ENCODE peak calls at places on chromosome 4, in eight cellular contexts. F, K, M, G, C, W, Y and S are unnamed samples.

GRCh38 chr4:80062527-80062926 is 10.5 kb downstream of the ANTXR2 start:
- DNase-seq in F (no peak), K (no peak), M (no peak), G (no peak), C (peak), W (no peak), Y (no peak), S (no peak)

GRCh38 chr4:26782168-26782829 is 78.3 kb upstream of the STIM2 start:
- DNase-seq in F (no peak), K (no peak), M (no peak), G (no peak), C (no peak), W (peak), Y (no peak), S (peak)

GRCh38 chr4:185256444-185256843 is 47.0 kb downstream of the SNX25 start:
- DNase-seq in F (peak), K (peak), M (no peak), G (no peak), C (peak), W (peak), Y (no peak), S (peak)

GRCh38 chr4:70739496-70740337 is 18.0 kb downstream of the RUFY3 start:
- DNase-seq in F (no peak), K (no peak), M (no peak), G (no peak), C (no peak), W (peak), Y (no peak), S (peak)

GRCh38 chr4:169621754-169622481 is 1.5 kb downstream of the CLCN3 start:
- DNase-seq in F (peak), K (peak), M (no peak), G (no peak), C (peak), W (peak), Y (no peak), S (peak)

GRCh38 chr4:8618421-8618820 is 25.9 kb downstream of the CPZ start:
- DNase-seq in F (no peak), K (no peak), M (no peak), G (no peak), C (no peak), W (no peak), Y (peak), S (no peak)

GRCh38 chr4:102627831-102628523 is 126.8 kb downstream of the NFKB1 start:
- DNase-seq in F (peak), K (peak), M (peak), G (no peak), C (peak), W (peak), Y (no peak), S (no peak)

GRCh38 chr4:168710353-168710946 is 213.6 kb downstream of the PALLD start:
- DNase-seq in F (peak), K (peak), M (peak), G (peak), C (peak), W (peak), Y (no peak), S (peak)

GRCh38 chr4:2281575-2282343 is 19.9 kb upstream of the MXD4 start:
- DNase-seq in F (no peak), K (no peak), M (no peak), G (no peak), C (peak), W (no peak), Y (peak), S (no peak)
- H3K4me3 ChIP-seq in F (no peak), K (no peak), M (no peak), G (no peak), C (no peak), W (no peak), Y (no peak), S (no peak)

GRCh38 chr4:3489451-3489962 is 26.4 kb downstream of the DOK7 start:
- DNase-seq in F (no peak), K (no peak), M (no peak), G (no peak), C (peak), W (no peak), Y (no peak), S (no peak)
- TF ChIP-seq CTCF in F (no peak), K (no peak), M (no peak), G (no peak), C (no peak), W (no peak), Y (no peak), S (no peak)

GRCh38 chr4:48193921-48194320 is 59.9 kb upstream of the TXK start:
- DNase-seq in F (no peak), K (no peak), M (no peak), G (no peak), C (no peak), W (no peak), Y (no peak), S (no peak)

GRCh38 chr4:48194986-48195773 is 61.1 kb upstream of the TXK start:
- DNase-seq in F (no peak), K (peak), M (peak), G (no peak), C (no peak), W (peak), Y (no peak), S (peak)

GRCh38 chr4:48196758-48197504 is 62.9 kb upstream of the TXK start:
- DNase-seq in F (no peak), K (no peak), M (no peak), G (no peak), C (no peak), W (no peak), Y (no peak), S (no peak)

GRCh38 chr4:48197643-48198237 is 63.7 kb upstream of the TXK start:
- DNase-seq in F (no peak), K (no peak), M (no peak), G (no peak), C (no peak), W (no peak), Y (no peak), S (no peak)

DNA sequence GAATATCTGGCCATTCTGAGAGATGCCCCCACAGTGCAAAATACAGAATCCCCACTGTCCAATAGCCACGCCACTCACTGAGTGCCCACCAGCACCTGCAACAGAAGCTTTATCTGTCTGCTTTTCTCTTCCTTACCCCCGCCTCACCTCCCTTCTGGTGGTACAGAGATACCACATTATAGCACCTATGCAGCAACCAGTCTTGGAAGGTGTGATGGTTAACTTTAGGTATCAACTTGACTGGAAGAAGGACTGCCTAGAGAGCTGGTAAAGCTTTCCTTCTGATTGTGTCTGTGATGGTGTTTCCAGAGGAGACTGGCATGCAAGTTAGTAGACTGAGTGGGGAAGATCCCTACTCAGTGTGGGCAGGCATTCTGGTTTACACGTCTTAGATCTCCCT is 61.8 kb upstream of the TXK start:
- DNase-seq in F (no peak), K (no peak), M (no peak), G (no peak), C (no peak), W (no peak), Y (no peak), S (no peak)
- H3K4me3 ChIP-seq in F (no peak), K (no peak), M (no peak), G (no peak), C (no peak), W (no peak), Y (no peak), S (no peak)

DNA sequence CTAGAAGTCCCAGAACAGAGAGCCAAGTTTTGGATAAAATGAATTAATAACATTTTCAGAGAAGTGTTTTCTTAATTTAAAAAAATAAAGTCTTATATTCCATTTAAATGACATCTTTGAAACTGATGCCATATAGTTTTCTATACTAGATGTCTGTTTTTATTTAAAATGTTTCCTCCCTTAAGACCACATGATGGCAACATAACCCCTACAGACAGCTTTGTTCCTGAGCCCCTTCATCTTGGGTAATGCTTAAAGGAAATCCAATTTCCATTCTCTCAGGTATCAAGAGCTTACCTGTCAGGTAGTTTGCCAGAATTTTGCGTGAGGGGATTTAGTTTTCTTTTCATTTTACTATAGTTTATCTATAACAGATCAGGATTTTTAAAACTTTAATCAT is 181.4 kb upstream of the UGT8 start:
- DNase-seq in F (no peak), K (peak), M (no peak), G (no peak), C (no peak), W (peak), Y (no peak), S (no peak)
- TF ChIP-seq CTCF in F (peak), K (no peak), M (no peak), G (no peak), C (no peak), W (no peak), Y (no peak), S (no peak)

DNA sequence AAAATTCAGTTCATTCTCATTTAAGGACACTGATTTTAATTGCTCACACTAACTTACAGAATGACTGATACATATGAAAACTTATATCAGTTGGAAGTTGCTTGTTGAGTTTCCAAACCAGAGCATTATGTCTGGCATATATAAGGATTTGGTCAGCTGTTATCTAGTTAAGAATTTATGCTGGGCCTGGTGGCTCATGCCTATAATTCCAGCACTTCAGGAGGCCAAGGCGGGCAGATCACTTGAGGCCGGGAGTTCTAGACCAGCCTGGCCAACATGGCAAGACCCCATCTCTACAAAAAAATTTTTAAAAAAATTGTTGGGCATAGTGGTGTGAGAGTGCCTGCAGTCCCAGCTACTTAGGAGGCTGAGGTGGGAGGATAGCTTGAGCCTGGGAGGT is 73.1 kb downstream of the SPRY1 start:
- DNase-seq in F (no peak), K (no peak), M (no peak), G (no peak), C (no peak), W (no peak), Y (no peak), S (no peak)
- H3K4me3 ChIP-seq in F (no peak), K (no peak), M (no peak), G (no peak), C (no peak), W (no peak), Y (no peak), S (no peak)

GRCh38 chr4:182809417-182810102 is 107.6 kb downstream of the DCTD start:
- DNase-seq in F (peak), K (peak), M (no peak), G (no peak), C (no peak), W (peak), Y (no peak), S (no peak)
- TF ChIP-seq CTCF in F (peak), K (no peak), M (peak), G (no peak), C (no peak), W (peak), Y (no peak), S (peak)

GRCh38 chr4:39032218-39033085 is at the start of gene TMEM156:
- DNase-seq in F (peak), K (peak), M (no peak), G (no peak), C (peak), W (peak), Y (no peak), S (peak)

GRCh38 chr4:39025552-39026085 is 6.6 kb downstream of the TMEM156 start:
- DNase-seq in F (peak), K (no peak), M (no peak), G (no peak), C (peak), W (peak), Y (no peak), S (peak)

GRCh38 chr4:39029752-39030694 is 2.2 kb downstream of the TMEM156 start:
- DNase-seq in F (no peak), K (no peak), M (no peak), G (no peak), C (no peak), W (peak), Y (no peak), S (no peak)

GRCh38 chr4:39026096-39026495 is 6.1 kb downstream of the TMEM156 start:
- DNase-seq in F (no peak), K (no peak), M (no peak), G (no peak), C (no peak), W (no peak), Y (no peak), S (no peak)

DNA sequence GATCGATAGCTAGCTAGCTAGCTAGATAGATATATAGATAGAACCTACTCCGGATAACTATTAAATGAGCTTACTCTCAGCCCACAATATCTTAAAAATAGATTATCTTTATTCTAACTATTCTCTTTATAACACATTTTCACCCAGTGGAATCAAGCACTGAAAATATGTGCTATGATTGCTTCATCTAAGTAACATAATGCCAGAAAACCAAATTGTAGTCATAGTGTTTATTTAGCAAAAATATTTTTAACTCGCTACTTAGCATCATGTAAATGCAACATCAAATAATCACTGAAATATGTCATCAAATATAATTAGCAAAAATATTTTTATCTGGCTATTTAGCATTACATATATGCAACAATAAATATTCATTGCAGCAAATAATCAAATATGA is 1.5 kb downstream of the TMEM156 start:
- DNase-seq in F (no peak), K (no peak), M (no peak), G (no peak), C (peak), W (peak), Y (no peak), S (no peak)
- H3K4me3 ChIP-seq in F (peak), K (no peak), M (no peak), G (no peak), C (peak), W (peak), Y (no peak), S (peak)

GRCh38 chr4:186472948-186473347 is 82.4 kb downstream of the MTNR1A start:
- DNase-seq in F (no peak), K (peak), M (no peak), G (no peak), C (peak), W (peak), Y (no peak), S (peak)
- TF ChIP-seq CTCF in F (peak), K (peak), M (peak), G (peak), C (peak), W (peak), Y (peak), S (peak)

GRCh38 chr4:123444298-123444731 is 47.7 kb downstream of the SPRY1 start:
- DNase-seq in F (peak), K (no peak), M (no peak), G (no peak), C (peak), W (peak), Y (no peak), S (peak)

GRCh38 chr4:123438031-123438430 is 41.4 kb downstream of the SPRY1 start:
- DNase-seq in F (no peak), K (peak), M (no peak), G (peak), C (peak), W (no peak), Y (no peak), S (no peak)

GRCh38 chr4:123446791-123447474 is 50.3 kb downstream of the SPRY1 start:
- DNase-seq in F (no peak), K (no peak), M (no peak), G (no peak), C (no peak), W (no peak), Y (no peak), S (no peak)

GRCh38 chr4:123449362-123449761 is 52.8 kb downstream of the SPRY1 start:
- DNase-seq in F (no peak), K (no peak), M (no peak), G (no peak), C (peak), W (peak), Y (no peak), S (no peak)

GRCh38 chr4:123443401-123444297 is 47.1 kb downstream of the SPRY1 start:
- DNase-seq in F (no peak), K (no peak), M (no peak), G (no peak), C (peak), W (peak), Y (no peak), S (no peak)
- H3K4me3 ChIP-seq in F (no peak), K (no peak), M (no peak), G (no peak), C (no peak), W (no peak), Y (no peak), S (no peak)